ENCODE peak calls at places on chromosomes 16 and 17, in nine cellular contexts. D, X, E, Q, U, W, M, A and F are unnamed samples.

GRCh38 chr16:4052801-4053662 is 63.2 kb downstream of the ADCY9 start:
- DNase-seq in A (peak), M (no peak), U (no peak), X (no peak), D (no peak), E (peak), Q (peak), W (peak), F (no peak)

GRCh38 chr16:9102379-9102778 is 10.9 kb downstream of the HAPSTR1 start:
- DNase-seq in E (peak), D (no peak), A (no peak), Q (peak), X (no peak), U (no peak), W (peak), M (peak), F (no peak)

GRCh38 chr17:21215935-21216334 is 2.0 kb upstream of the TMEM11 start:
- DNase-seq in U (no peak), E (no peak), D (peak), X (no peak), W (peak), A (no peak), M (no peak), Q (peak), F (no peak)

GRCh38 chr17:3698139-3698538 is 2.2 kb upstream of the P2RX5 start:
- DNase-seq in A (no peak), W (no peak), Q (no peak), M (no peak), X (no peak), D (no peak), U (no peak), E (no peak), F (no peak)

GRCh38 chr17:67441052-67441738 is 64.1 kb downstream of the PITPNC1 start:
- DNase-seq in W (peak), A (no peak), X (peak), E (peak), U (no peak), Q (peak), M (peak), D (peak), F (no peak)

GRCh38 chr17:14092808-14093207 is 23.5 kb downstream of the COX10 start:
- DNase-seq in M (no peak), U (no peak), X (no peak), E (no peak), Q (no peak), A (no peak), W (no peak), D (no peak), F (no peak)

GRCh38 chr16:2121853-2122252 is 13.8 kb downstream of the PKD1 start:
- DNase-seq in A (no peak), D (no peak), X (no peak), U (no peak), E (no peak), M (no peak), W (no peak), Q (no peak), F (no peak)

GRCh38 chr16:5367960-5368359 is 270.4 kb upstream of the EEF2KMT start:
- DNase-seq in D (no peak), X (no peak), M (no peak), E (no peak), W (no peak), A (no peak), Q (no peak), U (no peak), F (no peak)

GRCh38 chr17:3626831-3627565 is 9.1 kb downstream of the SHPK start:
- DNase-seq in Q (no peak), A (no peak), X (no peak), W (no peak), D (no peak), U (no peak), E (no peak), M (no peak), F (no peak)

GRCh38 chr17:46989637-46990431 is 10.8 kb upstream of the RPRML start:
- DNase-seq in X (no peak), Q (no peak), U (no peak), E (no peak), D (no peak), M (no peak), A (no peak), W (no peak), F (no peak)

GRCh38 chr17:49748791-49749190 is 15.1 kb downstream of the FAM117A start:
- DNase-seq in M (no peak), Q (no peak), A (no peak), D (no peak), U (no peak), W (no peak), X (no peak), E (no peak), F (no peak)

GRCh38 chr16:55248494-55248893 is 75.5 kb upstream of the IRX6 start:
- DNase-seq in M (no peak), W (no peak), Q (no peak), E (no peak), U (no peak), A (no peak), D (peak), X (no peak), F (no peak)

GRCh38 chr17:55451203-55451641 is 29.6 kb upstream of the MMD start:
- DNase-seq in D (peak), U (no peak), M (peak), A (no peak), X (no peak), E (peak), Q (peak), W (peak), F (no peak)

GRCh38 chr16:19210175-19210924 is 42.3 kb downstream of the SYT17 start:
- DNase-seq in M (peak), Q (peak), U (no peak), A (no peak), X (no peak), E (peak), W (peak), D (no peak), F (no peak)

GRCh38 chr17:933168-934083 is 46.1 kb downstream of the NXN start:
- DNase-seq in M (peak), E (peak), A (peak), W (peak), X (no peak), U (peak), Q (peak), D (peak), F (peak)

GRCh38 chr16:69709456-69710084 is 16.8 kb downstream of the NQO1 start:
- DNase-seq in M (peak), D (peak), Q (peak), E (peak), X (peak), A (no peak), W (peak), U (no peak), F (peak)

GRCh38 chr16:54409982-54410381 is 123.4 kb upstream of the IRX3 start:
- DNase-seq in X (no peak), D (no peak), U (no peak), A (no peak), E (no peak), M (no peak), Q (no peak), W (no peak), F (peak)

GRCh38 chr17:80375186-80375585 is 39.8 kb upstream of the ENDOV start:
- DNase-seq in W (no peak), E (no peak), A (no peak), M (no peak), X (no peak), Q (no peak), U (no peak), D (no peak), F (no peak)

GRCh38 chr17:49021095-49021767 is 24.0 kb downstream of the IGF2BP1 start:
- DNase-seq in Q (peak), A (no peak), M (no peak), U (peak), X (no peak), E (peak), D (peak), W (no peak), F (peak)

GRCh38 chr16:60225541-60225940 is 1491.4 kb upstream of the GOT2 start:
- DNase-seq in D (peak), X (no peak), Q (no peak), W (no peak), M (no peak), U (no peak), E (no peak), A (no peak), F (no peak)

GRCh38 chr16:66278111-66278531 is 88.4 kb upstream of the CDH5 start:
- DNase-seq in Q (no peak), E (no peak), M (no peak), W (peak), X (no peak), A (peak), D (no peak), U (peak), F (no peak)

GRCh38 chr16:14251419-14251818 is 180.3 kb downstream of the MRTFB start:
- DNase-seq in E (no peak), A (no peak), U (no peak), D (no peak), Q (no peak), W (no peak), M (no peak), X (no peak), F (no peak)

GRCh38 chr16:3023415-3023668 is 400 bp downstream of the HCFC1R1 start:
- DNase-seq in M (no peak), D (peak), A (no peak), W (peak), X (no peak), U (no peak), E (peak), Q (no peak), F (peak)

GRCh38 chr16:720990-721764 is at the start of gene ANTKMT:
- DNase-seq in A (no peak), U (peak), W (peak), D (peak), M (peak), X (peak), E (peak), Q (peak), F (peak)

GRCh38 chr17:13272296-13272695 is 254.5 kb upstream of the ELAC2 start:
- DNase-seq in U (no peak), Q (no peak), E (no peak), D (no peak), W (no peak), M (no peak), A (no peak), X (no peak), F (no peak)

GRCh38 chr17:213286-214105 is 32.0 kb upstream of the DOC2B start:
- DNase-seq in M (no peak), D (no peak), A (no peak), W (no peak), Q (no peak), E (no peak), U (no peak), X (no peak), F (no peak)

GRCh38 chr16:26709175-26709574 is 357.6 kb upstream of the C16orf82 start:
- DNase-seq in A (no peak), U (peak), M (peak), W (no peak), Q (no peak), D (peak), E (no peak), X (no peak), F (peak)

GRCh38 chr17:18248300-18248731 is 10.2 kb downstream of the FLII start:
- DNase-seq in D (peak), E (peak), U (peak), X (no peak), Q (peak), A (no peak), W (peak), M (peak), F (peak)

GRCh38 chr17:80499961-80500665 is 23.7 kb upstream of the NPTX1 start:
- DNase-seq in D (no peak), X (no peak), W (no peak), U (no peak), E (no peak), A (no peak), M (no peak), Q (no peak), F (no peak)

GRCh38 chr16:55035037-55035436 is 104.4 kb downstream of the IRX5 start:
- DNase-seq in X (peak), A (no peak), Q (no peak), M (peak), U (peak), E (no peak), W (peak), D (peak), F (peak)

GRCh38 chr17:3953542-3953941 is 10.7 kb downstream of the ATP2A3 start:
- DNase-seq in E (no peak), Q (no peak), U (no peak), M (no peak), D (no peak), A (no peak), W (no peak), X (no peak), F (no peak)

GRCh38 chr16:12509121-12509520 is 294.6 kb downstream of the CPPED1 start:
- DNase-seq in W (no peak), D (no peak), A (no peak), M (no peak), E (no peak), U (no peak), X (no peak), Q (no peak), F (no peak)

GRCh38 chr16:1706386-1707192 is 594 bp downstream of the MAPK8IP3 start:
- DNase-seq in Q (peak), U (no peak), D (peak), A (no peak), X (no peak), M (no peak), W (no peak), E (peak), F (peak)

GRCh38 chr17:76531501-76532038 is 5.9 kb downstream of the CYGB start:
- DNase-seq in U (no peak), X (no peak), W (no peak), E (no peak), D (no peak), A (no peak), Q (no peak), M (no peak), F (no peak)

GRCh38 chr16:4392382-4393242 is 21.0 kb downstream of the VASN start:
- DNase-seq in U (peak), Q (no peak), A (no peak), M (no peak), W (no peak), E (peak), D (peak), X (no peak), F (peak)

GRCh38 chr16:17364319-17365210 is 106.2 kb downstream of the XYLT1 start:
- DNase-seq in D (no peak), U (no peak), X (no peak), Q (no peak), W (no peak), A (no peak), E (peak), M (no peak), F (no peak)

GRCh38 chr16:2498531-2499253 is 15.1 kb upstream of the ATP6V0C start:
- DNase-seq in X (no peak), M (no peak), A (no peak), U (no peak), E (no peak), D (no peak), Q (no peak), W (no peak), F (no peak)

DNA sequence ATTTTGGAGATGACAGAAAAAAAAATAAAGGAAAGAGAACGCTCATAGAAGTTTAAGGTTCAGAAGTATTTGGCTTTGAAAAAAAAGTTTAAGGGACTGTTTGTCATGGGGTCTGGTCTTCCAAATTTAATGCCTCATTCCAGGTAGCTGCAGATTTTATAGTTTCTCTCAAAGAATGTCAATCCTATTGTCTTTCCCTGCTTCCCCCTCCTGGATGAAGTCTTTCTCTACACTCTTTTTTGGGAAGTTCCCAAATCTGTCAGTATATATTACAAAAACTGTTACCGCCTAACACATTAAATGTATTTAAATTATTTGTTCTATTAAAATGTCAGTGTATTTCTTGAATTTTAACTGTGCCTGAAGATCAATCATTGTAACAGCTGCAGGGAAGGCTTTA is 457.5 kb downstream of the MAF start:
- DNase-seq in Q (no peak), E (no peak), W (no peak), A (no peak), M (no peak), D (no peak), U (no peak), X (no peak), F (peak)
- H3K4me2 ChIP-seq in Q (no peak), E (no peak), W (no peak), A (no peak), M (no peak), D (no peak), U (no peak), X (no peak), F (no peak)

DNA sequence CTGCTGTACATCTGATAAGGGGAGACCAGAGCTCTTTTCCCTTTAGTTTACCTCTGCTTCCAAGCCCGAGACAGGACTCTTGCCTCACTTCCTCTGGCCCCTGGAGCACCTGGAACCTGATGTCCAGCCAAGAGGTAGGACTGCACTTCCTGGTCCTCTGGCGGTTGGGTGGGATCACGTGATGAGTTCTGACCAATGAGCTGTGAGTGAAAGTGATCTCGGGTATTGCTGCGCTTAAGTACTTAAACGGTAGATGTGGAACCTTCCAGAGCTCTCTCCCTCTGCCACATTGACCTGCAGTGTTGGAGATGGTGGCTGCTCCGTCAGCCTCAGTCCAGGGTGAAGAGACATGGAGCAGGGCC is 67.0 kb downstream of the SMPD3 start:
- DNase-seq in W (no peak), X (no peak), Q (no peak), A (no peak), U (no peak), D (no peak), M (peak), E (no peak), F (no peak)
- H3K4me2 ChIP-seq in W (no peak), X (no peak), Q (no peak), A (no peak), U (no peak), D (no peak), M (no peak), E (no peak), F (no peak)

GRCh38 chr17:65277576-65277975 is 140.4 kb downstream of the RGS9 start:
- DNase-seq in A (no peak), M (no peak), W (no peak), X (no peak), E (peak), U (no peak), D (peak), Q (no peak), F (no peak)
- H3K4me2 ChIP-seq in A (no peak), M (no peak), W (no peak), X (no peak), E (peak), U (no peak), D (no peak), Q (peak), F (peak)

GRCh38 chr16:7361416-7362129 is 28.9 kb downstream of the RBFOX1 start:
- DNase-seq in W (no peak), Q (no peak), A (no peak), E (no peak), X (no peak), D (no peak), U (no peak), M (no peak), F (no peak)

GRCh38 chr16:7362231-7362630 is 29.6 kb downstream of the RBFOX1 start:
- DNase-seq in E (no peak), W (no peak), D (no peak), M (no peak), A (no peak), Q (no peak), U (no peak), X (no peak), F (no peak)

GRCh38 chr16:7366041-7366440 is 33.4 kb downstream of the RBFOX1 start:
- DNase-seq in A (no peak), M (no peak), X (no peak), W (no peak), E (no peak), Q (no peak), U (no peak), D (no peak), F (no peak)

GRCh38 chr16:7363397-7364053 is 30.9 kb downstream of the RBFOX1 start:
- DNase-seq in W (no peak), M (no peak), E (no peak), Q (no peak), U (no peak), A (no peak), D (no peak), X (no peak), F (no peak)

GRCh38 chr16:7364054-7364407 is 31.4 kb downstream of the RBFOX1 start:
- DNase-seq in X (no peak), W (no peak), A (no peak), E (no peak), D (peak), U (no peak), M (no peak), Q (no peak), F (no peak)
- H3K4me2 ChIP-seq in X (no peak), W (no peak), A (no peak), E (no peak), D (no peak), U (no peak), M (no peak), Q (no peak), F (no peak)

DNA sequence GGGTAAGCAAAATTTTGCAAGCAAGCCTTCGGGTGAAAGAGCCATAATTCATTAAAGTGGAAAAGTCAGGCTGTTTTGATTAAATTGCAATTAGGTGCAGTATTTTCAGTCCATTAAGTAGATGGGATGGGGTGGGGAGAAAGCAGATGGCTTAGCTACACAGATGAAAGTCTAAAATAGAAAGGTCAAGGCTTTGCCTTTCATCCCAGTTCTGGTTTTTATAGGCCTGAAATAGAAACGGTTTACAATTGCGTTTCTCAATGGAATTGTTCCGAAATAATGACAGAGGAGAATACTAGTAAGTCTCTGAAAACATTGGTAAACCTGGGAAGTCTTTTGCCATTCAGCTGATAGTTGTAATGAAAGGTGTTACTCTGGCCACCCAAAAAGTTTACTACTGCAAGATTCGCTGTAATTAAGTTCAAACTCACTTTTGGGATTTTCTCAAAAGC is 1.5 kb downstream of the PPM1E start:
- DNase-seq in M (no peak), E (no peak), X (no peak), U (no peak), Q (no peak), D (no peak), A (no peak), W (no peak), F (no peak)
- H3K4me2 ChIP-seq in M (no peak), E (no peak), X (peak), U (peak), Q (peak), D (peak), A (peak), W (no peak), F (peak)

GRCh38 chr17:77893144-77894044 is 65.1 kb upstream of the TNRC6C start:
- DNase-seq in A (no peak), U (no peak), Q (no peak), D (no peak), E (no peak), M (no peak), X (no peak), W (no peak), F (no peak)
- H3K4me2 ChIP-seq in A (no peak), U (no peak), Q (no peak), D (no peak), E (no peak), M (no peak), X (no peak), W (no peak), F (no peak)

DNA sequence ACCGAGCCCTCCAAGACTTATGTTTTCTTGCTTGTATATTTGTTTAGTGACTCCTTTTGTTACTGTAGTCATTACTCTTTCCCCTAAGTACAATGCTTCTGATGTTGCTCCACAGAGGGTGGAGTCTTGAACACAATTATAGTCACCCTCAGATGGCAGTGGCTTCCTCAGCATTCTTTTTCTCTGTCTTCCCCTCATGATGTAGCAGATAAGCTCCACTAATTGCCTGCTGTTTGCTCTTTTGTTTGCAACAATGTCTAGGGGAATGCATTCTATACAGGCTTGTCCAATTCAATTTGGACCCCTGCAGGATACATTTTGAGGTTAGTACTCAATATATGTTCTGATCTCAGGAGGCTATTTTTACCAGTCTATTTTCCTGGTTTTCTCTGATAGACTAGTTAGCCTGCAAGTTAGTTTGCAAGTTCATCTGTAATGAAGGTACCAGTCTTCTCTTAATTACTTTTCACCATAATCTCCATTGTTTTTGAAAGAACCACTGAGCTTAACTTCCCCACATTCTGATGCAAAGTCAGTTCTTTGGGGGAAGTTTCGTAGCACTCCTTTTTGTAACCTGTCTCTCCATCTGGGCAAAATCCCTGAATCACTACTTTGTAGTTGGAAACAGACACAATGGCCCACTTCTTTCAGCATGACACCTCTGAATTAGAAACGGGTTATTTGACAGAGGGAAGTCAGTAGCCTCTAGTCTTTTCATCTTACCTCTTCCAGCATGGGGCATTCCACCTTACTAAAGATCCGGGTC is 1509.2 kb downstream of the CDH11 start:
- DNase-seq in M (no peak), X (peak), W (no peak), U (no peak), E (no peak), Q (no peak), D (peak), A (no peak), F (peak)
- H3K4me2 ChIP-seq in M (no peak), X (no peak), W (no peak), U (no peak), E (no peak), Q (no peak), D (no peak), A (no peak), F (peak)